ENCODE peak calls at places on chromosomes 6 and 20, in five cellular contexts. I, W, L, C and N are unnamed samples.

GRCh38 chr6:85004283-85005010 is 240.0 kb upstream of the TBX18 start:
- DNase-seq in L (no peak), C (no peak), W (no peak), I (no peak), N (no peak)

GRCh38 chr6:75735491-75736186 is 13.4 kb upstream of the MYO6 start:
- DNase-seq in L (no peak), C (peak; percentile 49), I (peak; percentile 37), W (no peak), N (no peak)

GRCh38 chr20:62776692-62777527 is 19.4 kb upstream of the MRGBP start:
- DNase-seq in W (no peak), C (peak; percentile 61), L (no peak), I (no peak), N (no peak)

GRCh38 chr6:165659945-165660862 is 2.8 kb downstream of the PDE10A start:
- DNase-seq in W (no peak), C (no peak), I (peak; percentile 18), L (no peak), N (no peak)

GRCh38 chr6:108113557-108114519 is 39.3 kb upstream of the OSTM1 start:
- DNase-seq in L (no peak), I (peak; percentile 81), W (no peak), C (peak; percentile 74), N (no peak)

GRCh38 chr6:126113261-126113660 is 126.9 kb downstream of the TRMT11 start:
- DNase-seq in I (no peak), L (no peak), W (no peak), C (no peak), N (no peak)

GRCh38 chr6:159915397-159915796 is 24.6 kb downstream of the MAS1 start:
- DNase-seq in W (peak; percentile 36), L (no peak), I (no peak), C (no peak), N (no peak)

GRCh38 chr20:62382306-62383198 is 4.4 kb upstream of the RPS21 start:
- DNase-seq in L (peak; percentile 89), C (peak; percentile 84), W (peak; percentile 81), I (peak; percentile 75), N (no peak)

GRCh38 chr20:47318596-47319516 is 37.6 kb downstream of the ZMYND8 start:
- DNase-seq in I (peak; percentile 73), L (peak; percentile 96), W (peak; percentile 77), C (peak; percentile 89), N (peak; percentile 80)

GRCh38 chr6:5783584-5784089 is 223.1 kb downstream of the NRN1 start:
- DNase-seq in W (no peak), I (no peak), L (no peak), C (no peak), N (no peak)

GRCh38 chr6:46876126-46876525 is 45.6 kb downstream of the ADGRF5 start:
- DNase-seq in W (peak; percentile 48), L (no peak), C (peak; percentile 94), I (no peak), N (peak; percentile 48)

GRCh38 chr20:11838076-11838636 is 79.5 kb upstream of the BTBD3 start:
- DNase-seq in W (no peak), C (no peak), L (no peak), I (no peak), N (no peak)

GRCh38 chr20:39909447-39909846 is 779.6 kb downstream of the MAFB start:
- DNase-seq in L (peak; percentile 72), W (no peak), I (no peak), C (no peak), N (no peak)

GRCh38 chr6:154474636-154475428 is 35.7 kb downstream of the CNKSR3 start:
- DNase-seq in L (no peak), C (peak; percentile 72), I (peak; percentile 82), W (peak; percentile 56), N (no peak)

GRCh38 chr20:32742322-32743236 is 688 bp downstream of the COMMD7 start:
- DNase-seq in C (peak; percentile 12), I (no peak), L (peak; percentile 70), W (no peak), N (no peak)